ENCODE peak calls at places on chromosomes 12 and 14, in seven cellular contexts. One of them, this sample, is unnamed.

GRCh38 chr12:31685801-31686200 is 26.3 kb downstream of the ETFBKMT start:
- DNase-seq in neural progenitor cell: no peak
- DNase-seq in naive thymus-derived CD4-positive, alpha-beta T cell: no peak
- DNase-seq in right lobe of liver: no peak
- DNase-seq in A549: no peak
- DNase-seq in aorta: no peak
- DNase-seq in ovary: no peak
- DNase-seq in this sample: no peak

GRCh38 chr14:104794099-104794498 is 1.4 kb downstream of the AKT1 start:
- DNase-seq in neural progenitor cell: peak; percentile 78
- DNase-seq in naive thymus-derived CD4-positive, alpha-beta T cell: no peak
- DNase-seq in right lobe of liver: peak; percentile 73
- DNase-seq in A549: peak; percentile 60
- DNase-seq in aorta: no peak
- DNase-seq in ovary: peak; percentile 71
- DNase-seq in this sample: no peak

GRCh38 chr12:120067084-120067869 is 49.3 kb downstream of the RAB35 start:
- DNase-seq in neural progenitor cell: no peak
- DNase-seq in naive thymus-derived CD4-positive, alpha-beta T cell: no peak
- DNase-seq in right lobe of liver: no peak
- DNase-seq in A549: no peak
- DNase-seq in aorta: no peak
- DNase-seq in ovary: no peak
- DNase-seq in this sample: no peak

GRCh38 chr12:73225371-73225937 is 953.3 kb downstream of the TRHDE start:
- DNase-seq in neural progenitor cell: no peak
- DNase-seq in naive thymus-derived CD4-positive, alpha-beta T cell: no peak
- DNase-seq in right lobe of liver: peak; percentile 46
- DNase-seq in A549: no peak
- DNase-seq in aorta: no peak
- DNase-seq in ovary: no peak
- DNase-seq in this sample: no peak

GRCh38 chr14:83533734-83534133 is 1996.2 kb upstream of the FLRT2 start:
- DNase-seq in neural progenitor cell: no peak
- DNase-seq in naive thymus-derived CD4-positive, alpha-beta T cell: no peak
- DNase-seq in right lobe of liver: no peak
- DNase-seq in A549: no peak
- DNase-seq in aorta: no peak
- DNase-seq in ovary: no peak
- DNase-seq in this sample: no peak

GRCh38 chr14:95319312-95320075 is at the start of gene CLMN:
- DNase-seq in neural progenitor cell: peak; percentile 85
- DNase-seq in naive thymus-derived CD4-positive, alpha-beta T cell: peak; percentile 9
- DNase-seq in right lobe of liver: peak; percentile 68
- DNase-seq in A549: peak; percentile 44
- DNase-seq in aorta: peak; percentile 59
- DNase-seq in ovary: peak; percentile 66
- DNase-seq in this sample: no peak

GRCh38 chr12:30970559-30971202 is 44.1 kb downstream of the TSPAN11 start:
- DNase-seq in neural progenitor cell: no peak
- DNase-seq in naive thymus-derived CD4-positive, alpha-beta T cell: no peak
- DNase-seq in right lobe of liver: no peak
- DNase-seq in A549: no peak
- DNase-seq in aorta: no peak
- DNase-seq in ovary: peak; percentile 42
- DNase-seq in this sample: no peak

GRCh38 chr14:105537580-105538474 is 11.4 kb downstream of the TMEM121 start:
- DNase-seq in neural progenitor cell: peak; percentile 40
- DNase-seq in naive thymus-derived CD4-positive, alpha-beta T cell: peak; percentile 36
- DNase-seq in right lobe of liver: peak; percentile 66
- DNase-seq in A549: no peak
- DNase-seq in aorta: peak; percentile 55
- DNase-seq in ovary: peak; percentile 69
- DNase-seq in this sample: peak; percentile 36

GRCh38 chr12:105223884-105224283 is 12.1 kb downstream of the APPL2 start:
- DNase-seq in neural progenitor cell: no peak
- DNase-seq in naive thymus-derived CD4-positive, alpha-beta T cell: no peak
- DNase-seq in right lobe of liver: no peak
- DNase-seq in A549: no peak
- DNase-seq in aorta: no peak
- DNase-seq in ovary: no peak
- DNase-seq in this sample: no peak

GRCh38 chr12:3122841-3123678 is 45.9 kb downstream of the TSPAN9 start:
- DNase-seq in neural progenitor cell: no peak
- DNase-seq in naive thymus-derived CD4-positive, alpha-beta T cell: no peak
- DNase-seq in right lobe of liver: peak; percentile 65
- DNase-seq in A549: no peak
- DNase-seq in aorta: peak; percentile 79
- DNase-seq in ovary: no peak
- DNase-seq in this sample: peak; percentile 14

GRCh38 chr12:68131867-68132414 is 27.6 kb downstream of the IFNG start:
- DNase-seq in neural progenitor cell: no peak
- DNase-seq in naive thymus-derived CD4-positive, alpha-beta T cell: no peak
- DNase-seq in right lobe of liver: no peak
- DNase-seq in A549: no peak
- DNase-seq in aorta: no peak
- DNase-seq in ovary: no peak
- DNase-seq in this sample: no peak

GRCh38 chr12:66269142-66269541 is 33.2 kb upstream of the HELB start:
- DNase-seq in neural progenitor cell: no peak
- DNase-seq in naive thymus-derived CD4-positive, alpha-beta T cell: no peak
- DNase-seq in right lobe of liver: no peak
- DNase-seq in A549: no peak
- DNase-seq in aorta: no peak
- DNase-seq in ovary: no peak
- DNase-seq in this sample: no peak

GRCh38 chr14:105356927-105357326 is 41.4 kb upstream of the TEX22 start:
- DNase-seq in neural progenitor cell: peak; percentile 41
- DNase-seq in naive thymus-derived CD4-positive, alpha-beta T cell: no peak
- DNase-seq in right lobe of liver: no peak
- DNase-seq in A549: no peak
- DNase-seq in aorta: no peak
- DNase-seq in ovary: no peak
- DNase-seq in this sample: no peak

GRCh38 chr14:45135659-45136314 is at the start of gene FANCM:
- DNase-seq in neural progenitor cell: peak; percentile 97
- DNase-seq in naive thymus-derived CD4-positive, alpha-beta T cell: peak; percentile 87
- DNase-seq in right lobe of liver: peak; percentile 94
- DNase-seq in A549: peak; percentile 98
- DNase-seq in aorta: peak; percentile 93
- DNase-seq in ovary: peak; percentile 89
- DNase-seq in this sample: peak; percentile 97

GRCh38 chr14:53113992-53114391 is 39.1 kb downstream of the DDHD1 start:
- DNase-seq in neural progenitor cell: no peak
- DNase-seq in naive thymus-derived CD4-positive, alpha-beta T cell: no peak
- DNase-seq in right lobe of liver: no peak
- DNase-seq in A549: no peak
- DNase-seq in aorta: no peak
- DNase-seq in ovary: no peak
- DNase-seq in this sample: no peak

GRCh38 chr14:92651106-92651792 is 97.2 kb downstream of the LGMN start:
- DNase-seq in neural progenitor cell: no peak
- DNase-seq in naive thymus-derived CD4-positive, alpha-beta T cell: peak; percentile 88
- DNase-seq in right lobe of liver: no peak
- DNase-seq in A549: no peak
- DNase-seq in aorta: peak; percentile 86
- DNase-seq in ovary: no peak
- DNase-seq in this sample: no peak

GRCh38 chr14:34041220-34041619 is 90.3 kb upstream of the EGLN3 start:
- DNase-seq in neural progenitor cell: no peak
- DNase-seq in naive thymus-derived CD4-positive, alpha-beta T cell: no peak
- DNase-seq in right lobe of liver: no peak
- DNase-seq in A549: no peak
- DNase-seq in aorta: no peak
- DNase-seq in ovary: no peak
- DNase-seq in this sample: no peak

GRCh38 chr14:51269634-51270033 is 29.6 kb downstream of the TMX1 start:
- DNase-seq in neural progenitor cell: no peak
- DNase-seq in naive thymus-derived CD4-positive, alpha-beta T cell: no peak
- DNase-seq in right lobe of liver: no peak
- DNase-seq in A549: no peak
- DNase-seq in aorta: no peak
- DNase-seq in ovary: no peak
- DNase-seq in this sample: no peak

GRCh38 chr12:96224219-96224615 is 30.0 kb downstream of the ELK3 start:
- DNase-seq in neural progenitor cell: no peak
- DNase-seq in naive thymus-derived CD4-positive, alpha-beta T cell: no peak
- DNase-seq in right lobe of liver: no peak
- DNase-seq in A549: no peak
- DNase-seq in aorta: no peak
- DNase-seq in ovary: no peak
- DNase-seq in this sample: no peak

GRCh38 chr14:105485720-105486332 is 860 bp upstream of the CRIP1 start:
- DNase-seq in neural progenitor cell: peak; percentile 81
- DNase-seq in naive thymus-derived CD4-positive, alpha-beta T cell: no peak
- DNase-seq in right lobe of liver: no peak
- DNase-seq in A549: peak; percentile 84
- DNase-seq in aorta: no peak
- DNase-seq in ovary: no peak
- DNase-seq in this sample: no peak

GRCh38 chr12:93122569-93123091 is 193.5 kb upstream of the EEA1 start:
- DNase-seq in neural progenitor cell: no peak
- DNase-seq in naive thymus-derived CD4-positive, alpha-beta T cell: no peak
- DNase-seq in right lobe of liver: no peak
- DNase-seq in A549: no peak
- DNase-seq in aorta: no peak
- DNase-seq in ovary: no peak
- DNase-seq in this sample: no peak
- H3K4me1 ChIP-seq in neural progenitor cell: no peaks in the 10 kb centered on the region
- H3K4me1 ChIP-seq in naive thymus-derived CD4-positive, alpha-beta T cell: no peaks in the 10 kb centered on the region
- H3K4me1 ChIP-seq in right lobe of liver: no peaks in the 10 kb centered on the region
- H3K4me1 ChIP-seq in A549: peaks cover 18% of the 10 kb centered on the region
- H3K4me1 ChIP-seq in aorta: peaks cover 18% of the 10 kb centered on the region
- H3K4me1 ChIP-seq in ovary: peaks cover 4% of the 10 kb centered on the region
- H3K4me1 ChIP-seq in this sample: no peaks in the 10 kb centered on the region

GRCh38 chr12:6534158-6534913 is at the start of gene GAPDH:
- DNase-seq in neural progenitor cell: peak; percentile 97
- DNase-seq in naive thymus-derived CD4-positive, alpha-beta T cell: peak; percentile 81
- DNase-seq in right lobe of liver: peak; percentile 96
- DNase-seq in A549: peak; percentile 99
- DNase-seq in aorta: peak; percentile 97
- DNase-seq in ovary: peak; percentile 94
- DNase-seq in this sample: peak; percentile 82
- H3K4me1 ChIP-seq in neural progenitor cell: peaks cover 29% of the 10 kb centered on the region
- H3K4me1 ChIP-seq in naive thymus-derived CD4-positive, alpha-beta T cell: peaks cover 31% of the 10 kb centered on the region
- H3K4me1 ChIP-seq in right lobe of liver: peaks cover 5% of the 10 kb centered on the region
- H3K4me1 ChIP-seq in A549: peaks cover 51% of the 10 kb centered on the region
- H3K4me1 ChIP-seq in aorta: no peaks in the 10 kb centered on the region
- H3K4me1 ChIP-seq in ovary: peaks cover 14% of the 10 kb centered on the region
- H3K4me1 ChIP-seq in this sample: peaks cover 57% of the 10 kb centered on the region

GRCh38 chr12:26197832-26198231 is 2.5 kb downstream of the SSPN start:
- DNase-seq in neural progenitor cell: no peak
- DNase-seq in naive thymus-derived CD4-positive, alpha-beta T cell: no peak
- DNase-seq in right lobe of liver: no peak
- DNase-seq in A549: no peak
- DNase-seq in aorta: no peak
- DNase-seq in ovary: no peak
- DNase-seq in this sample: no peak
- H3K4me1 ChIP-seq in neural progenitor cell: peaks cover 5% of the 10 kb centered on the region
- H3K4me1 ChIP-seq in naive thymus-derived CD4-positive, alpha-beta T cell: no peaks in the 10 kb centered on the region
- H3K4me1 ChIP-seq in right lobe of liver: no peaks in the 10 kb centered on the region
- H3K4me1 ChIP-seq in A549: no peaks in the 10 kb centered on the region
- H3K4me1 ChIP-seq in aorta: peaks cover 2% of the 10 kb centered on the region
- H3K4me1 ChIP-seq in ovary: peaks cover 7% of the 10 kb centered on the region
- H3K4me1 ChIP-seq in this sample: no peaks in the 10 kb centered on the region

DNA sequence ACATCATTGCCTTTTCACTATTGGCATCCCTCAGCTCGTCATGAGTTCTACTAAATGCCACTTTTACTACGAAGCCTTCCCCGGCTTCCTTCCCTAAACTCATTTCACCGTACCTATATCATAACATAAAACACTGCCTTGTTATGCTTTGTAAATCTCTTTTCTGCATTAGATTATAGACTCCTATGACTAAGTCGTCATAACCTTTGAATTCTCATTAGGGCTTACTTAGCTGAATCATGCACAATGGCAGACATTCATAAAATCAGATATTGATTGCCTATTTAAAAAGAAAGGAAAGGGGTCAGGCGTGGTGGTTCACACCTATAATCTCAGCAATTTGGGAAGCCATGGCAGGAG is 21.0 kb downstream of the BTG1 start:
- DNase-seq in neural progenitor cell: no peak
- DNase-seq in naive thymus-derived CD4-positive, alpha-beta T cell: no peak
- DNase-seq in right lobe of liver: no peak
- DNase-seq in A549: no peak
- DNase-seq in aorta: no peak
- DNase-seq in ovary: no peak
- DNase-seq in this sample: no peak
- H3K4me1 ChIP-seq in neural progenitor cell: peaks cover 6% of the 10 kb centered on the region
- H3K4me1 ChIP-seq in naive thymus-derived CD4-positive, alpha-beta T cell: peaks cover 54% of the 10 kb centered on the region
- H3K4me1 ChIP-seq in right lobe of liver: no peaks in the 10 kb centered on the region
- H3K4me1 ChIP-seq in A549: peaks cover 28% of the 10 kb centered on the region
- H3K4me1 ChIP-seq in aorta: no peaks in the 10 kb centered on the region
- H3K4me1 ChIP-seq in ovary: no peaks in the 10 kb centered on the region
- H3K4me1 ChIP-seq in this sample: no peaks in the 10 kb centered on the region

This sample was measured in tibial nerve.